ENCODE peak calls at places on chromosomes 4 and X, in eight cellular contexts. U is colonic mucosa, R is stomach, I is adrenal gland, C is PC-3, S is lower lobe of right lung, P is right atrium auricular region, X is tibial artery. A is an unnamed sample. For H3K4me1, the result is how much of the 10 kb centered on the place peaks cover.

GRCh38 chrX:1391707-1392375 is at the start of gene SLC25A6:
- DNase-seq in R (peak), S (peak), X (peak), P (peak), I (peak), C (peak), U (peak), A (peak)

GRCh38 chr4:150886597-150886996 is 128.5 kb downstream of the LRBA start:
- DNase-seq in S (no peak), I (no peak), R (no peak), X (no peak), U (no peak), C (no peak), P (no peak), A (no peak)

GRCh38 chrX:65587616-65588526 is 53.3 kb upstream of the LAS1L start:
- DNase-seq in R (peak), X (peak), C (peak), I (peak), S (peak), U (peak), P (peak), A (peak)

GRCh38 chrX:5458300-5458699 is 770.4 kb downstream of the NLGN4X start:
- DNase-seq in R (no peak), X (no peak), C (peak), I (no peak), U (no peak), P (no peak), S (no peak), A (no peak)

GRCh38 chr4:183190900-183191527 is 92.0 kb downstream of the WWC2 start:
- DNase-seq in S (no peak), U (no peak), X (no peak), I (no peak), R (no peak), P (no peak), C (peak), A (no peak)

GRCh38 chrX:69179380-69179911 is 14.2 kb upstream of the PJA1 start:
- DNase-seq in C (no peak), I (peak), P (peak), U (no peak), R (no peak), S (no peak), X (no peak), A (no peak)

GRCh38 chr4:123631699-123632098 is 235.1 kb downstream of the SPRY1 start:
- DNase-seq in X (no peak), I (no peak), U (no peak), S (no peak), P (no peak), R (no peak), C (peak), A (no peak)

GRCh38 chr4:15584785-15585184 is 70.4 kb downstream of the FBXL5 start:
- DNase-seq in C (no peak), U (no peak), X (no peak), R (no peak), P (no peak), I (no peak), S (no peak), A (no peak)

GRCh38 chr4:172042714-172043114 is 229.5 kb downstream of the GALNTL6 start:
- DNase-seq in R (no peak), S (no peak), I (no peak), X (no peak), U (no peak), P (no peak), C (peak), A (no peak)

GRCh38 chr4:158823461-158823873 is 54.6 kb downstream of the FNIP2 start:
- DNase-seq in S (no peak), P (no peak), I (no peak), X (no peak), C (no peak), U (no peak), R (no peak), A (peak)

GRCh38 chr4:158821228-158822009 is 52.6 kb downstream of the FNIP2 start:
- DNase-seq in C (no peak), S (no peak), U (no peak), P (no peak), X (no peak), I (no peak), R (no peak), A (peak)

GRCh38 chr4:158824425-158825274 is 55.8 kb downstream of the FNIP2 start:
- DNase-seq in S (no peak), P (no peak), U (no peak), I (no peak), R (peak), X (no peak), C (no peak), A (no peak)

GRCh38 chr4:158819942-158820786 is 51.3 kb downstream of the FNIP2 start:
- DNase-seq in C (peak), R (no peak), P (no peak), S (no peak), I (no peak), U (no peak), X (no peak), A (no peak)

DNA sequence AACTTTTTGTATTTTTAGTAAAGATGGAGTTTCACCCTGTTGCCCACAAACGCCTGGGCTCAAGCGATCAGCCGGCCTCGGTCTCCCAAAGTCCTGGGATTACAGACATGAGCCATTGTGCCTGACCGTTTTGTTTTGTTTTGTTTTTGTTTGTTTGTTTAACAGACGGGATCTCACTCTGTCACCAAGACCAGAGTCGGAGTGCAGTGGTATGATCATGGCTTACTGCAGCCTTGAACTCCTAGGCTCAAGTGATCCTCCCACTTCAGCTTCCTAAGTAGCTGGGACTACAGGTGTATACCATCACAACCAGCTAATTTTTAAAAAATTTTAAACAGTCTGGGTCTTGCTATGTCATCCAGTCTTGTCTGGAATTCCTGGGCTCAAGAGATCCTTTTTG is 53.5 kb downstream of the FNIP2 start:
- DNase-seq in U (no peak), X (no peak), P (no peak), C (no peak), R (no peak), I (no peak), S (no peak), A (no peak)
- H3K4me1 ChIP-seq in U (under half), X (under half), P (under half), C (half or more), R (half or more), I (half or more), S (half or more), A (half or more)

DNA sequence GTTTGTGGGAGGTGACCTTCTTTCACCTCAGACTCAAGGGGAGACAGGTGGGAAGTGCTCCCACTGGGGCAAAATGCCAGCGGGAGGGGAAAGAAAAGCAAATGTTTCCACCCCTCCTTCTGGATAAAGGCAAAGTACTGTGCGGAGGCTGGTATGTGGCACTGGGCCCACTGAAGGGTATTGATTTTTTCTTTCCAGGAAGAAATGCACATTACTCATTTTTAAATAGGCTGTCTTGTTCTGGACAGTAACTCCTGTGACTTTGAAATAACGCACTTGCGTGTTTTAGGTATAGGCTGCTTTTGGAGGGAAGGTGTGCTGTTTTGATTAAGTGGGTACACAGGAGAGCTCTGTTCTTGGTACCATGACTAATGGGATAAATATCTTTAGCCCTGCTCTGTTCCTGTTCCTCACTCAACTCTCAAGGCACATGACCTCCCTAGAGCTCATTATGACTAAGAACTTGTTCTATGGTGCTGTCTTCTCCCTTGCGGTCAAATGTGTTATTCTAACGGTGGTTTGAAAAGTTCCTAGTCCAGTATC is 40.7 kb upstream of the MBTPS2 start:
- DNase-seq in R (peak), U (no peak), I (no peak), P (no peak), C (peak), S (no peak), X (no peak), A (no peak)
- TF ChIP-seq CTCF in R (no peak), U (no peak), I (no peak), P (no peak), C (no peak), S (no peak), X (no peak), A (no peak)

DNA sequence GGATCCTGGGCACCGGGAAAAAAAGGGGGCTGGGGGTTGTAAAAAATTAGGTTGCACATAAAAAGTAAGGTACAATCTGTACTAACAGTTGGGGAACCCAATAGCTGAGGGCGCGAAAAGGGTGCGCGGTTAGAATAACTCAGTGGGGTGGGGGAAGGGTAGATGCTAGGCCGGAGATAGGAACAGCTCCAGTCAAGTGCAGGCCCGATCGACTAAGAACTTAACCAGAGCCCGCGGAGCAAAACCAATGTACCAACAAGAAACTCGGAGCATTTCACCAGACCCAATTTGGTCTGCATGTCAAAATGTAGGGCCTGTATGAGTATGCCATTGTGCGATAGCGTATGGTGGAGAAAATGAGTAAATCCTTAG is 1.3 kb downstream of the HNRNPD start:
- DNase-seq in R (peak), X (peak), P (no peak), U (peak), I (peak), C (peak), S (no peak), A (no peak)
- H3K4me1 ChIP-seq in R (half or more), X (under half), P (under half), U (under half), I (half or more), C (under half), S (half or more), A (under half)

GRCh38 chr4:62431513-62431912 is 1231.4 kb downstream of the ADGRL3 start:
- DNase-seq in R (no peak), C (no peak), X (no peak), P (no peak), U (no peak), I (no peak), S (no peak), A (no peak)

GRCh38 chr4:62429297-62429696 is 1229.2 kb downstream of the ADGRL3 start:
- DNase-seq in S (no peak), U (no peak), P (no peak), X (no peak), R (no peak), C (no peak), I (no peak), A (no peak)

DNA sequence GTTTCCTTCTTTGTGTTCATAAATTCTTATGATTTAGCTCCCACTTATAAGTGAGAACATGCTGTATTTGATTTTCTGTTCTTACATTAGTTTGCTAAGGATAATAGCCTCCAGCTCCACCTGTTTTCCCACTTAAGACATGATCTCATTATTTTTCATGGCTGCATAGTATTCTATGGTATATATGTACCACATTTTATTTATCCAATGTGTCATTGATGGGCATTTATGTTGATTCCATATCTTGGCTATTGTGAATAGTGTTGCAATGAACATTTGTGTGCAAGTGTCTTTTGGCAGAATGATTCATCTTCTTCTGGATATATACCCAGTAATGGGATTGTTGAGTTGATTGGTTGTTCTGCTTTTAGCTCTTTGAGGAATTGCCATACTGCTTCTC is 1234.8 kb downstream of the ADGRL3 start:
- DNase-seq in U (no peak), R (no peak), X (no peak), S (no peak), C (no peak), P (no peak), I (no peak), A (no peak)
- TF ChIP-seq CTCF in U (no peak), R (no peak), X (no peak), S (no peak), C (no peak), P (no peak), I (no peak), A (no peak)

DNA sequence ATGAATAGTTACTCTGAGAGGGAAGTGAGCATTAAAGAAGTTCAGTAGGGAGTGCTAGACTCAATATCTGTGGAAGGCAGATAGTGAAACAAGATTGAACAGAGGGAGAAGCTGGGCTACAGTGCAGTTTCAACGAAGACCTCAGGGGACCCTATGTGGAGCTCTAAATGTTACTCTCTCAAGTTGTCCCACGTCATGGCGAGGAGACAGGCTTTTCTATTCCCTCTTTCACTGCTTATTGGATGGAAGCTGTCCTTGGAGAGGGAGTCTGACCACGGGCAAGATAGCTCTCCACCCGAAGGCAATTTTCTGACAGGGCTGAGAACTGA is 42.3 kb upstream of the CCSER1 start:
- DNase-seq in P (no peak), C (no peak), X (no peak), R (no peak), I (no peak), S (no peak), U (no peak), A (no peak)
- H3K4me1 ChIP-seq in P (under half), C (under half), X (under half), R (under half), I (under half), S (under half), U (under half), A (under half)

GRCh38 chr4:132694775-132695174 is 454.3 kb upstream of the PCDH10 start:
- DNase-seq in R (no peak), X (no peak), U (no peak), P (no peak), I (no peak), S (no peak), C (no peak), A (no peak)
- TF ChIP-seq CTCF in R (no peak), X (no peak), U (no peak), P (no peak), I (no peak), S (no peak), C (no peak), A (no peak)

DNA sequence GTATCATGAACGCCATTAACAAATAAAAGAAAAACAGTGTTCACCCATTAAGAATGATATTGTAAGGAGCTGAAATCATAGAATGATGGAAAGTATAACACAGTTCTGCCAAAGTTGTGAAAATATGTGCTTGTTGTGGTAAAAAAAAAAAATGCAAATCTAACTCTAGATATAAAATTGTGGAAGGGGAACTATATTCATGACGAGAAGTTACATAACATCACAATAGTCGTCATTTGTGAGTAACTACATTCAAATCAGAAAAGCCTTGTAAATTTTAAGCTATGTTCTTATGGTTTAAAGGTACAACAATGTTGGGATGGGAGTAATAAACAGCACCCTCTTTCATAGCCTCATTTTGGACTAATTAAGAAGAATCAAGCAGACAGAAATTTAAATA is 57.6 kb upstream of the PRDM8 start:
- DNase-seq in C (no peak), X (no peak), U (no peak), S (no peak), R (no peak), P (no peak), I (no peak), A (no peak)
- H3K4me1 ChIP-seq in C (half or more), X (under half), U (under half), S (under half), R (under half), P (under half), I (under half), A (under half)

GRCh38 chr4:82275431-82276423 is 98.1 kb downstream of the HNRNPD start:
- DNase-seq in U (no peak), S (no peak), C (no peak), P (no peak), R (no peak), I (no peak), X (no peak), A (no peak)
- TF ChIP-seq CTCF in U (no peak), S (no peak), C (no peak), P (no peak), R (no peak), I (no peak), X (no peak), A (no peak)

A was measured in thoracic aorta.